ENCODE peak calls at places on chromosomes 12 and 14, in eight cellular contexts. H is cardiac fibroblast; Q is effector CD4-positive, alpha-beta T cell; O is trophoblast cell; S is aorta; N is skeletal muscle cell; I is hypothalamus; J is T-helper 2 cell. G is an unnamed sample.

GRCh38 chr14:104869669-104870367 is 4.8 kb downstream of the CEP170B start:
- DNase-seq in I (no peak), S (peak), Q (no peak), N (no peak), H (no peak), J (no peak), O (no peak), G (no peak)

GRCh38 chr12:90515199-90516175 is 439.5 kb downstream of the CCER1 start:
- DNase-seq in S (no peak), J (no peak), H (peak), N (peak), O (peak), Q (no peak), I (no peak), G (no peak)

GRCh38 chr14:54625158-54625557 is 58.2 kb downstream of the SAMD4A start:
- DNase-seq in I (no peak), N (no peak), J (no peak), O (no peak), S (no peak), Q (no peak), H (peak), G (no peak)

GRCh38 chr12:42104087-42104486 is 40.6 kb downstream of the GXYLT1 start:
- DNase-seq in H (no peak), J (no peak), Q (no peak), N (no peak), I (no peak), S (no peak), O (no peak), G (no peak)

GRCh38 chr12:45543887-45544286 is 185.6 kb upstream of the ARID2 start:
- DNase-seq in O (peak), I (no peak), S (no peak), J (peak), H (peak), Q (peak), N (peak), G (peak)

GRCh38 chr12:90229771-90230170 is 521.1 kb upstream of the ATP2B1 start:
- DNase-seq in S (no peak), J (no peak), I (no peak), H (peak), Q (no peak), O (no peak), N (no peak), G (no peak)

GRCh38 chr12:51162217-51162616 is 10.7 kb downstream of the TFCP2 start:
- DNase-seq in H (no peak), N (no peak), I (no peak), Q (no peak), S (no peak), O (no peak), J (no peak), G (no peak)

GRCh38 chr14:99726538-99727095 is 42.5 kb downstream of the CYP46A1 start:
- DNase-seq in I (no peak), J (no peak), Q (no peak), S (peak), N (no peak), H (no peak), O (no peak), G (no peak)

GRCh38 chr14:91890291-91890749 is 23.0 kb upstream of the TC2N start:
- DNase-seq in H (peak), J (peak), I (no peak), S (no peak), O (no peak), N (no peak), Q (no peak), G (no peak)

GRCh38 chr14:65599375-65599774 is 186.8 kb downstream of the FUT8 start:
- DNase-seq in I (no peak), N (no peak), S (no peak), J (no peak), O (no peak), H (peak), Q (no peak), G (peak)

GRCh38 chr14:68675233-68675577 is 117.7 kb downstream of the ZFP36L1 start:
- DNase-seq in H (no peak), J (no peak), S (no peak), Q (no peak), I (no peak), N (no peak), O (no peak), G (no peak)

GRCh38 chr12:48934312-48934706 is 9.0 kb upstream of the FKBP11 start:
- DNase-seq in I (no peak), S (no peak), N (no peak), O (no peak), Q (no peak), J (no peak), H (peak), G (no peak)

GRCh38 chr14:22151091-22151490 is 437.9 kb downstream of the DAD1 start:
- DNase-seq in O (no peak), H (no peak), Q (no peak), I (no peak), N (no peak), S (no peak), J (no peak), G (no peak)

GRCh38 chr12:128811806-128812205 is 12.0 kb downstream of the SLC15A4 start:
- DNase-seq in H (no peak), Q (no peak), I (no peak), N (no peak), S (no peak), J (no peak), O (no peak), G (no peak)

GRCh38 chr14:54572316-54572715 is 5.4 kb downstream of the SAMD4A start:
- DNase-seq in I (no peak), N (no peak), J (no peak), Q (no peak), H (no peak), O (peak), S (no peak), G (no peak)

GRCh38 chr12:16056910-16057309 is 145.8 kb downstream of the DERA start:
- DNase-seq in O (no peak), I (no peak), Q (no peak), S (no peak), H (no peak), N (no peak), J (no peak), G (no peak)

GRCh38 chr14:70802379-70802778 is 6.9 kb downstream of the MAP3K9 start:
- DNase-seq in Q (no peak), S (no peak), H (no peak), N (no peak), J (no peak), I (no peak), O (no peak), G (no peak)

GRCh38 chr12:100755186-100755585 is 39.4 kb upstream of the ANO4 start:
- DNase-seq in Q (no peak), H (no peak), I (no peak), O (no peak), J (no peak), N (no peak), S (no peak), G (no peak)

GRCh38 chr14:30808576-30808975 is 65.8 kb upstream of the COCH start:
- DNase-seq in O (no peak), H (no peak), S (no peak), I (no peak), J (no peak), N (peak), Q (no peak), G (peak)

GRCh38 chr12:121403721-121404120 is 3.8 kb downstream of the RNF34 start:
- DNase-seq in S (no peak), H (no peak), O (no peak), J (no peak), N (no peak), I (no peak), Q (no peak), G (no peak)

GRCh38 chr14:97458302-97459137 is 661.3 kb downstream of the VRK1 start:
- DNase-seq in Q (peak), N (no peak), O (no peak), H (no peak), S (no peak), J (peak), I (peak), G (no peak)

GRCh38 chr14:75559451-75560187 is 18.8 kb upstream of the FLVCR2 start:
- DNase-seq in O (no peak), N (peak), S (no peak), I (no peak), J (no peak), Q (no peak), H (peak), G (no peak)

GRCh38 chr12:56236985-56237384 is 7.1 kb downstream of the SLC39A5 start:
- DNase-seq in Q (no peak), J (no peak), I (no peak), N (no peak), H (no peak), O (no peak), S (no peak), G (no peak)

GRCh38 chr12:102917026-102917787 is at the start of gene PAH:
- DNase-seq in H (no peak), O (no peak), J (no peak), I (no peak), N (no peak), Q (no peak), S (no peak), G (no peak)

GRCh38 chr14:64773046-64773445 is 68.8 kb downstream of the PLEKHG3 start:
- DNase-seq in H (no peak), N (no peak), J (no peak), I (no peak), S (no peak), Q (no peak), O (no peak), G (no peak)

G was measured in non-pigmented ciliary epithelial cell.